ENCODE peak calls at places on chromosomes 6 and 20, in six cellular contexts. J is mucosa of descending colon, D is HuH-7.5, C is aorta, F is IMR-90, G is NCI-H1694. E is an unnamed sample.
A peak's percentile ranks its signal among the peaks of the same experiment; 100 is the strongest.

GRCh38 chr20:31637660-31638059 is at the start of gene COX4I2:
- DNase-seq in C (no peak), D (no peak), J (no peak), F (no peak), G (no peak), E (no peak)

GRCh38 chr6:25606151-25606550 is 45.9 kb upstream of the SCGN start:
- DNase-seq in D (no peak), C (no peak), F (no peak), J (no peak), G (no peak), E (no peak)

GRCh38 chr6:165653196-165653595 is 9.8 kb downstream of the PDE10A start:
- DNase-seq in G (no peak), F (peak; percentile 40), C (no peak), D (no peak), J (no peak), E (no peak)

GRCh38 chr20:4375881-4376280 is 345.8 kb upstream of the PRND start:
- DNase-seq in J (no peak), F (peak; percentile 84), G (no peak), D (no peak), C (no peak), E (no peak)

GRCh38 chr6:30259140-30260035 is 46.2 kb upstream of the TRIM26 start:
- DNase-seq in G (peak; percentile 51), D (peak; percentile 59), C (peak; percentile 90), J (peak; percentile 81), F (peak; percentile 81), E (peak; percentile 47)

GRCh38 chr6:151443911-151444621 is 7.9 kb downstream of the RMND1 start:
- DNase-seq in C (no peak), D (no peak), F (no peak), J (no peak), G (no peak), E (no peak)

GRCh38 chr6:47016236-47016635 is 25.9 kb downstream of the ADGRF1 start:
- DNase-seq in C (no peak), F (no peak), D (no peak), G (no peak), J (no peak), E (no peak)

GRCh38 chr20:37980876-37981275 is 52.4 kb downstream of the TTI1 start:
- DNase-seq in C (no peak), F (no peak), G (no peak), J (no peak), D (no peak), E (no peak)

GRCh38 chr20:62800314-62801259 is 4.0 kb upstream of the OGFR start:
- DNase-seq in F (no peak), D (no peak), G (no peak), C (no peak), J (no peak), E (no peak)

GRCh38 chr20:10710995-10711775 is 37.4 kb upstream of the JAG1 start:
- DNase-seq in C (no peak), D (no peak), F (peak; percentile 32), G (no peak), J (no peak), E (no peak)

GRCh38 chr20:5592165-5592564 is 158.0 kb upstream of the SHLD1 start:
- DNase-seq in D (no peak), J (no peak), G (no peak), C (no peak), F (no peak), E (no peak)

GRCh38 chr20:55057779-55058415 is 582.5 kb downstream of the DOK5 start:
- DNase-seq in F (no peak), J (peak; percentile 18), G (no peak), C (no peak), D (no peak), E (no peak)

GRCh38 chr6:132122871-132123270 is 171.7 kb upstream of the CCN2 start:
- DNase-seq in G (no peak), C (no peak), J (no peak), D (no peak), F (peak; percentile 100), E (no peak)

GRCh38 chr20:20073851-20074252 is 21.5 kb downstream of the CFAP61 start:
- DNase-seq in J (no peak), D (no peak), C (no peak), G (peak; percentile 63), F (no peak), E (no peak)

GRCh38 chr6:137901454-137901853 is 34.4 kb downstream of the TNFAIP3 start:
- DNase-seq in J (no peak), C (no peak), F (no peak), D (no peak), G (no peak), E (no peak)

GRCh38 chr20:4190792-4191519 is 175.6 kb upstream of the RNF24 start:
- DNase-seq in D (no peak), C (no peak), F (no peak), G (no peak), J (no peak), E (no peak)

GRCh38 chr6:125529061-125529460 is 220.4 kb upstream of the HEY2 start:
- DNase-seq in F (no peak), G (no peak), J (no peak), C (no peak), D (no peak), E (no peak)

GRCh38 chr20:3248167-3248992 is 9.4 kb upstream of the SLC4A11 start:
- DNase-seq in F (no peak), D (no peak), J (peak; percentile 33), G (no peak), C (no peak), E (no peak)

GRCh38 chr6:2942916-2943563 is 28.3 kb downstream of the SERPINB6 start:
- DNase-seq in C (no peak), D (no peak), G (no peak), J (no peak), F (no peak), E (no peak)

GRCh38 chr6:70905676-70906075 is 51.2 kb downstream of the B3GAT2 start:
- DNase-seq in F (no peak), G (no peak), D (no peak), C (no peak), J (no peak), E (no peak)

GRCh38 chr6:4567141-4567540 is 209.1 kb upstream of the CDYL start:
- DNase-seq in F (peak; percentile 72), J (no peak), D (no peak), G (no peak), C (no peak), E (no peak)

GRCh38 chr20:23412026-23412425 is 9.3 kb downstream of the NAPB start:
- DNase-seq in D (peak; percentile 20), F (peak; percentile 7), C (no peak), G (no peak), J (no peak), E (no peak)

GRCh38 chr6:99495466-99495865 is 19.8 kb downstream of the USP45 start:
- DNase-seq in F (peak; percentile 13), G (no peak), C (no peak), D (no peak), J (no peak), E (no peak)

GRCh38 chr20:53865905-53866786 is 204.2 kb downstream of the BCAS1 start:
- DNase-seq in G (no peak), C (no peak), D (peak; percentile 78), F (peak; percentile 77), J (peak; percentile 53), E (no peak)

GRCh38 chr6:79586548-79586947 is 44.6 kb upstream of the SH3BGRL2 start:
- DNase-seq in G (no peak), J (peak; percentile 29), D (peak; percentile 28), F (peak; percentile 45), C (no peak), E (no peak)

GRCh38 chr6:31070711-31071197 is 41.6 kb downstream of the C6orf15 start:
- DNase-seq in F (peak; percentile 84), C (no peak), D (peak; percentile 48), J (no peak), G (no peak), E (no peak)

GRCh38 chr6:73657201-73657600 is 3.4 kb upstream of the SLC17A5 start:
- DNase-seq in C (no peak), D (no peak), F (no peak), G (no peak), J (no peak), E (no peak)

GRCh38 chr6:134959603-134960002 is 9.7 kb upstream of the ALDH8A1 start:
- DNase-seq in F (no peak), J (no peak), D (no peak), C (no peak), G (no peak), E (no peak)

GRCh38 chr20:63328026-63328700 is 33.0 kb downstream of the CHRNA4 start:
- DNase-seq in J (no peak), C (no peak), D (no peak), F (no peak), G (no peak), E (no peak)

GRCh38 chr6:151240861-151241642 is 1.3 kb downstream of the AKAP12 start:
- DNase-seq in C (peak; percentile 82), G (peak; percentile 17), J (peak; percentile 14), D (peak; percentile 52), F (peak; percentile 73), E (no peak)

GRCh38 chr6:116083052-116083451 is 17.6 kb upstream of the NT5DC1 start:
- DNase-seq in F (no peak), C (no peak), J (no peak), G (no peak), D (no peak), E (no peak)

E was measured in naive thymus-derived CD8-positive, alpha-beta T cell.